ENCODE peak calls at places on chromosomes 2 and 18, in four cellular contexts. V is A549, M is K562, U is GM12878. R is an unnamed sample.

GRCh38 chr2:13919981-13920382 is 712.5 kb upstream of the LRATD1 start:
- DNase-seq in V (no peak), M (no peak), U (no peak), R (no peak)

GRCh38 chr2:114446571-114446970 is 4.1 kb downstream of the DPP10 start:
- DNase-seq in U (no peak), M (no peak), V (no peak), R (no peak)

GRCh38 chr18:74064510-74064909 is 83.1 kb downstream of the FBXO15 start:
- DNase-seq in U (no peak), M (no peak), V (no peak), R (peak)

GRCh38 chr18:48918660-48919415 is 31.9 kb downstream of the SMAD7 start:
- DNase-seq in U (no peak), M (no peak), V (no peak), R (no peak)

GRCh38 chr18:56148373-56148772 is 490.0 kb downstream of the TXNL1 start:
- DNase-seq in V (no peak), U (no peak), M (no peak), R (peak)

GRCh38 chr18:41227993-41228392 is 727.0 kb upstream of the PIK3C3 start:
- DNase-seq in M (no peak), V (no peak), U (no peak), R (no peak)

GRCh38 chr18:49645836-49646235 is 84.0 kb downstream of the LIPG start:
- DNase-seq in M (no peak), U (no peak), V (no peak), R (peak)

GRCh38 chr18:77108001-77108692 is 24.4 kb downstream of the MBP start:
- DNase-seq in M (no peak), U (no peak), V (no peak), R (peak)

GRCh38 chr18:43970656-43971055 is 693.4 kb upstream of the SYT4 start:
- DNase-seq in M (no peak), U (no peak), V (no peak), R (no peak)

GRCh38 chr2:194566907-194567660 is 1089.9 kb upstream of the SLC39A10 start:
- DNase-seq in U (peak), M (no peak), V (no peak), R (no peak)

GRCh38 chr2:10002681-10003080 is 40.7 kb upstream of the KLF11 start:
- DNase-seq in M (no peak), V (no peak), U (no peak), R (no peak)

GRCh38 chr2:25358836-25359235 is 17.1 kb upstream of the DNMT3A start:
- DNase-seq in M (no peak), V (no peak), U (no peak), R (no peak)

GRCh38 chr2:216346781-216347180 is 25.5 kb downstream of the MARCHF4 start:
- DNase-seq in U (no peak), V (no peak), M (no peak), R (no peak)

GRCh38 chr2:144084114-144084661 is 435.7 kb downstream of the ZEB2 start:
- DNase-seq in V (peak), M (no peak), U (no peak), R (peak)

GRCh38 chr2:27920148-27920885 is 29.8 kb downstream of the BABAM2 start:
- DNase-seq in U (no peak), M (no peak), V (peak), R (peak)

GRCh38 chr18:72700961-72701710 is 157.0 kb upstream of the CBLN2 start:
- DNase-seq in V (no peak), M (no peak), U (no peak), R (peak)

GRCh38 chr2:132677661-132678060 is 7.7 kb upstream of the LYPD1 start:
- DNase-seq in M (no peak), U (no peak), V (no peak), R (peak)

GRCh38 chr2:39243469-39244123 is at the start of gene CDKL4:
- DNase-seq in M (no peak), V (no peak), U (no peak), R (no peak)

GRCh38 chr2:237060518-237061312 is 25.0 kb upstream of the COPS8 start:
- DNase-seq in U (no peak), M (peak), V (peak), R (peak)

DNA sequence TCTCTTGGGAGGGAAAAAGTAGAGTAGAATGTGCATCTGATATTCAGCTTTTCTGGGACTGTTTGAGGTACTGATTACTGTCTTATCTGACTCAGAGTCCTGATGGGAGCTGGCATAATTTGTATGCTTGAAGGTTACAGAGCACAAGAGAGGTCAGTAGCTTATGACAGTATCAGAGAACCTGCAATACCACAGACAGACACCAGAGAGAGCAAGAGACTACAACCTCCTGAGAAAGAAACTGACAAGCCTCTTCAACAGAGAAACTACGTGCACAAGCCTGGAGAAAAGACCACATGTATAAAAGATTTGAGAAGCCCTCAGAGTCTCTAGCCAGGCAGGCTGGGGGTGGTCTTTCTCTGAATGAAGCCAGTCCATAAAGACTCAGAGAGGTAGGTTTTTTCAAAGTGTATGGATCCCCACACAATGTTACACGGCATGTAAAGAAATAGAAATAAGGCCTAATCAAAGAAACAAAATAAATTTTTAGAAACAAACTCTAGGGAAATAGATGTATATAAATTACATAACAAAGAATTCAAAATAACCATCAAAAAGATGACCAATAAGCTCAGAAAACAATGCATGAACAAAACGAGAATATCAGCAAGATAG is 568.3 kb downstream of the LRRTM4 start:
- DNase-seq in V (no peak), U (peak), M (peak), R (peak)
- TF ChIP-seq ELK1 in V (no peak), U (no peak), M (no peak), R (no peak)

GRCh38 chr2:166375736-166376487 is at the start of gene SCN9A:
- DNase-seq in U (no peak), M (peak), V (peak), R (peak)
- TF ChIP-seq ELK1 in U (no peak), M (no peak), V (no peak), R (no peak)

GRCh38 chr2:200702646-200703118 is 109.0 kb upstream of the BZW1 start:
- DNase-seq in U (no peak), M (no peak), V (no peak), R (no peak)
- TF ChIP-seq ELK1 in U (no peak), M (no peak), V (no peak), R (no peak)

DNA sequence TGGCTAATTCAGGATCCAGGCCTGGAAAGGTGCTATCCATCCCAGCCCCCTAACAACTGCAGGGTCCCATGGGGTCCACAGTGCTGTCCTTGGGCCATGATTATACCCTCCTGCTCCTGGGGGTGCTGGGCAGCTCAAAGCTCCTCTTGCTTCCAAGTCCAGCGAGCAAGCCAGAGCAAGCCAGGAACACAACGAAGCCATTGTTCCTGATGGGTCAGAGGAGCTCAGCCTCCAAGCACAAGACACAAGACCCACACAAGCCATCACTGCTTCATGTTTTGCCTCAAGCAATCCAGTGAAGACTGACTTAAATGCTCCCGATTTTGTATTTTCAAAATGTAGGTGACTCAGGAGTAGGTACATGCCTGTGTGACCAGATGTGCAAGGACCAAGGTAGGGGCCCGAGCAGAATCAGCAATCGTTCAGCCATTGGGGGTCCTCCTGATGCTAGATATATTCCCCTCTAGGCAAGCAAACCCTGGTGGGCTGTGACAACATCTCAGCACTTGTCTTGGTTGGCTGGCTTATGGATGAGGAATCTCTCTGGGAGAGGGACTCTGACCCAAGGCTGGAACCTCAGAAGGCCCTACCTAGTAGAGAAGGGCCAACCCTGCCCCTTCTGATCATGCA is 90.8 kb downstream of the EPAS1 start:
- DNase-seq in U (no peak), V (no peak), M (no peak), R (no peak)
- TF ChIP-seq ELK1 in U (no peak), V (no peak), M (no peak), R (no peak)

GRCh38 chr2:231929961-231930600 is 3.9 kb upstream of the NPPC start:
- DNase-seq in V (peak), M (peak), U (no peak), R (peak)
- TF ChIP-seq ELK1 in V (no peak), M (no peak), U (no peak), R (no peak)

GRCh38 chr2:47087051-47087450 is 68.1 kb downstream of the STPG4 start:
- DNase-seq in M (no peak), V (no peak), U (no peak), R (no peak)

GRCh38 chr2:47088371-47089082 is 66.6 kb downstream of the STPG4 start:
- DNase-seq in U (no peak), M (peak), V (no peak), R (peak)

GRCh38 chr2:47086054-47086471 is 69.0 kb downstream of the STPG4 start:
- DNase-seq in U (no peak), V (no peak), M (no peak), R (no peak)

GRCh38 chr2:47083886-47084682 is 71.0 kb downstream of the STPG4 start:
- DNase-seq in U (no peak), V (no peak), M (no peak), R (no peak)

DNA sequence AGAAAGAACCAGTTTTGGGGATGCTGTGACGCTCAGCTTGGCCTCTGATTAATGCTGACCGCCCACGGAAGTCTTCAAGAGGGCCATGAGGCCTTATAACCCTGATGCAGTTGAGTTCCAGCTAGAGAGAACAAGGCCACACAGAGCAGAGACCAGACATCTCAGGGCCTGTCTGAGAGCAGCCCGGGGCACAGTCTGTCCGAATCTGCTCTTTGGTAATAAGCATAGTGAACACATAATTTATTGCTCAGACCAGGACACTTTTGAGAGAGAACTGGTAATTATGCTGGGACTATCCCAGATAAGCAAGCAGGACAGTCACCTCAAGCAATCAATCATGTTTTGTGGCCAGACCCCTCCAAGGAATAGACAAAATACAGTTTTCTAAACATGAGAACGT is 68.5 kb downstream of the STPG4 start:
- DNase-seq in U (no peak), V (no peak), M (no peak), R (no peak)
- TF ChIP-seq ELK1 in U (no peak), V (no peak), M (no peak), R (no peak)

GRCh38 chr18:63869374-63869773 is 18.1 kb upstream of the SERPINB2 start:
- DNase-seq in U (no peak), V (no peak), M (no peak), R (peak)

GRCh38 chr18:63867368-63867767 is 20.1 kb upstream of the SERPINB2 start:
- DNase-seq in M (no peak), U (no peak), V (no peak), R (no peak)

GRCh38 chr18:63868546-63868945 is 19.0 kb upstream of the SERPINB2 start:
- DNase-seq in M (no peak), V (no peak), U (no peak), R (no peak)

GRCh38 chr18:63872586-63872985 is 14.9 kb upstream of the SERPINB2 start:
- DNase-seq in M (no peak), U (no peak), V (no peak), R (no peak)

GRCh38 chr18:63869851-63870250 is 17.7 kb upstream of the SERPINB2 start:
- DNase-seq in M (no peak), U (no peak), V (no peak), R (peak)
- TF ChIP-seq ELK1 in M (no peak), U (no peak), V (no peak), R (no peak)